ENCODE peak calls at places on chromosomes 6 and 20, in ten cellular contexts. H is GM12865; Q is CD4-positive, alpha-beta T cell; R is GM12878; E is MM.1S; P is adrenal gland; F is tibial nerve; I is ovary; V is fibroblast of pulmonary artery; L is heart left ventricle. W is an unnamed sample.

GRCh38 chr20:17721802-17722486 is 22.2 kb downstream of the BANF2 start:
- DNase-seq in V (peak; percentile 7), I (no peak), H (no peak), E (no peak), R (no peak), P (no peak), Q (no peak), L (no peak), F (no peak), W (no peak)

GRCh38 chr20:47086316-47086715 is 191.7 kb downstream of the EYA2 start:
- DNase-seq in E (no peak), Q (no peak), L (no peak), R (no peak), P (no peak), H (no peak), F (no peak), V (no peak), I (no peak), W (no peak)

GRCh38 chr6:38697846-38698245 is 5.1 kb downstream of the GLO1 start:
- DNase-seq in I (no peak), F (no peak), V (no peak), R (no peak), E (no peak), L (no peak), P (no peak), H (no peak), Q (no peak), W (no peak)

GRCh38 chr20:46341374-46342044 is 33.2 kb upstream of the CDH22 start:
- DNase-seq in E (no peak), L (peak; percentile 43), F (no peak), P (no peak), R (no peak), I (no peak), H (no peak), V (no peak), Q (no peak), W (no peak)

GRCh38 chr6:49666930-49667369 is 30.3 kb upstream of the RHAG start:
- DNase-seq in E (no peak), F (no peak), I (no peak), Q (no peak), R (no peak), H (no peak), P (no peak), L (no peak), V (no peak), W (no peak)

GRCh38 chr6:18412644-18413043 is 25.5 kb downstream of the RNF144B start:
- DNase-seq in P (no peak), H (no peak), R (no peak), I (no peak), V (no peak), F (no peak), E (no peak), Q (no peak), L (no peak), W (no peak)

GRCh38 chr6:309947-310346 is 17.7 kb downstream of the DUSP22 start:
- DNase-seq in R (no peak), I (no peak), E (no peak), H (no peak), P (no peak), V (no peak), F (no peak), Q (no peak), L (no peak), W (no peak)

GRCh38 chr20:11467436-11467835 is 450.3 kb upstream of the BTBD3 start:
- DNase-seq in E (no peak), R (no peak), Q (no peak), L (no peak), P (no peak), F (no peak), H (no peak), V (no peak), I (no peak), W (no peak)

GRCh38 chr6:124055986-124056385 is 252.3 kb downstream of the NKAIN2 start:
- DNase-seq in P (no peak), H (no peak), R (no peak), I (no peak), V (no peak), L (no peak), Q (no peak), E (no peak), F (no peak), W (no peak)

GRCh38 chr20:34300809-34301586 is 2.2 kb downstream of the AHCY start:
- DNase-seq in R (no peak), E (no peak), P (no peak), Q (no peak), V (no peak), L (no peak), I (no peak), H (peak; percentile 14), F (no peak), W (no peak)

GRCh38 chr6:109236140-109237081 is 141.1 kb downstream of the CEP57L1 start:
- DNase-seq in E (no peak), V (no peak), Q (peak; percentile 14), R (no peak), P (no peak), I (no peak), H (peak; percentile 41), F (no peak), L (no peak), W (no peak)

GRCh38 chr6:32658268-32658897 is 8.1 kb downstream of the HLA-DQB1 start:
- DNase-seq in I (no peak), V (no peak), H (no peak), Q (no peak), R (no peak), F (no peak), P (no peak), E (no peak), L (no peak), W (no peak)

GRCh38 chr6:145893586-145893985 is 70.6 kb downstream of the SHPRH start:
- DNase-seq in Q (no peak), F (no peak), L (no peak), H (no peak), E (no peak), V (no peak), R (no peak), I (no peak), P (no peak), W (no peak)

GRCh38 chr6:63507096-63507495 is 65.2 kb upstream of the LOC128125822 start:
- DNase-seq in E (no peak), R (no peak), I (no peak), F (no peak), H (peak; percentile 22), P (no peak), V (no peak), Q (no peak), L (no peak), W (no peak)

GRCh38 chr6:119344306-119344705 is 5.3 kb downstream of the MAN1A1 start:
- DNase-seq in Q (no peak), P (no peak), R (no peak), L (no peak), V (no peak), I (no peak), F (no peak), E (no peak), H (no peak), W (no peak)

GRCh38 chr6:12802440-12802839 is 85.9 kb downstream of the PHACTR1 start:
- DNase-seq in P (no peak), H (no peak), F (no peak), R (no peak), V (no peak), I (no peak), L (no peak), Q (no peak), E (no peak), W (no peak)

GRCh38 chr20:48761023-48761785 is 66.6 kb downstream of the PREX1 start:
- DNase-seq in V (no peak), I (no peak), H (peak; percentile 48), Q (peak; percentile 49), R (no peak), E (no peak), F (peak; percentile 40), L (peak; percentile 71), P (peak; percentile 47), W (no peak)
- TF ChIP-seq CTCF in V (no peak), I (no peak), H (no peak), Q (no peak), R (no peak), E (no peak), F (no peak), L (no peak), P (no peak), W (no peak)

GRCh38 chr6:149089508-149089907 is 228.0 kb upstream of the TAB2 start:
- DNase-seq in P (no peak), H (no peak), E (no peak), Q (no peak), I (no peak), L (no peak), R (no peak), V (no peak), F (no peak), W (no peak)
- TF ChIP-seq CTCF in P (no peak), H (no peak), E (no peak), Q (no peak), I (no peak), L (no peak), R (no peak), V (no peak), F (no peak), W (no peak)

GRCh38 chr20:61615806-61616205 is 363.7 kb downstream of the CDH4 start:
- DNase-seq in V (no peak), P (no peak), F (no peak), R (no peak), E (no peak), H (no peak), Q (no peak), I (no peak), L (peak; percentile 38), W (no peak)

GRCh38 chr20:61623451-61623850 is 371.4 kb downstream of the CDH4 start:
- DNase-seq in R (no peak), F (no peak), V (no peak), L (no peak), H (no peak), I (no peak), E (no peak), P (no peak), Q (no peak), W (no peak)

GRCh38 chr20:61620174-61620573 is 368.1 kb downstream of the CDH4 start:
- DNase-seq in R (no peak), E (no peak), V (no peak), P (no peak), Q (no peak), L (no peak), F (no peak), I (no peak), H (no peak), W (no peak)

GRCh38 chr20:61621381-61621780 is 369.3 kb downstream of the CDH4 start:
- DNase-seq in H (no peak), F (no peak), R (no peak), V (no peak), I (no peak), P (no peak), L (no peak), Q (no peak), E (no peak), W (no peak)

GRCh38 chr20:61619751-61620150 is 367.7 kb downstream of the CDH4 start:
- DNase-seq in V (no peak), H (no peak), R (no peak), E (no peak), L (peak; percentile 38), Q (no peak), F (no peak), I (no peak), P (no peak), W (no peak)
- TF ChIP-seq CTCF in V (no peak), H (no peak), R (no peak), E (no peak), L (no peak), Q (no peak), F (no peak), I (no peak), P (no peak), W (no peak)

GRCh38 chr6:134099770-134100169 is 47.3 kb upstream of the SLC2A12 start:
- DNase-seq in H (no peak), I (no peak), R (no peak), Q (no peak), V (no peak), E (no peak), L (no peak), F (no peak), P (no peak), W (no peak)
- TF ChIP-seq CTCF in H (no peak), I (no peak), R (no peak), Q (no peak), V (no peak), E (no peak), L (no peak), F (no peak), P (no peak), W (no peak)